ENCODE peak calls at places on chromosome 22, in five cellular contexts. Z, K, T, M and S are unnamed samples. For H3K4me1, the result is how much of the 10 kb centered on the place peaks cover.

GRCh38 chr22:45290410-45290936 is 5.7 kb downstream of the UPK3A start:
- DNase-seq in Z (no peak), T (no peak), K (no peak), M (no peak), S (no peak)

GRCh38 chr22:37632174-37633081 is 7.0 kb upstream of the SH3BP1 start:
- DNase-seq in Z (no peak), M (no peak), K (no peak), T (no peak), S (peak)

GRCh38 chr22:36933629-36934028 is 20.2 kb downstream of the CSF2RB start:
- DNase-seq in M (no peak), T (no peak), Z (no peak), K (no peak), S (no peak)

GRCh38 chr22:48368975-48369525 is 1458.6 kb downstream of the BRD1 start:
- DNase-seq in T (no peak), M (no peak), K (no peak), Z (no peak), S (no peak)

GRCh38 chr22:18060646-18061620 is 16.9 kb upstream of the PEX26 start:
- DNase-seq in Z (no peak), K (peak), T (no peak), M (no peak), S (no peak)

GRCh38 chr22:44710474-44711235 is 8.7 kb downstream of the PRR5 start:
- DNase-seq in T (no peak), M (peak), Z (no peak), K (no peak), S (no peak)

GRCh38 chr22:38193580-38193979 is 8.2 kb upstream of the MAFF start:
- DNase-seq in Z (no peak), T (no peak), K (no peak), M (no peak), S (no peak)

GRCh38 chr22:42397332-42398246 is 34.6 kb downstream of the NFAM1 start:
- DNase-seq in M (peak), T (peak), K (no peak), Z (peak), S (no peak)

GRCh38 chr22:46914481-46914880 is 152.0 kb downstream of the TBC1D22A start:
- DNase-seq in Z (no peak), K (no peak), T (no peak), M (no peak), S (no peak)

GRCh38 chr22:37260939-37261338 is 16.9 kb upstream of the RAC2 start:
- DNase-seq in Z (no peak), K (peak), M (peak), T (peak), S (peak)

GRCh38 chr22:45263790-45264269 is 20.9 kb upstream of the UPK3A start:
- DNase-seq in Z (peak), M (peak), K (peak), T (peak), S (peak)

GRCh38 chr22:37048133-37048532 is 3.4 kb upstream of the KCTD17 start:
- DNase-seq in M (no peak), T (no peak), Z (no peak), K (peak), S (no peak)

GRCh38 chr22:41127447-41127846 is 35.1 kb downstream of the EP300 start:
- DNase-seq in T (no peak), K (no peak), Z (no peak), M (no peak), S (no peak)

GRCh38 chr22:30941363-30941740 is 27.2 kb downstream of the MORC2 start:
- DNase-seq in M (no peak), T (no peak), K (no peak), Z (no peak), S (no peak)

GRCh38 chr22:48596111-48596860 is 1231.4 kb downstream of the BRD1 start:
- DNase-seq in Z (no peak), T (no peak), M (no peak), K (no peak), S (no peak)

GRCh38 chr22:38835888-38836301 is 7.9 kb downstream of the NPTXR start:
- DNase-seq in M (no peak), K (peak), T (no peak), Z (no peak), S (no peak)

GRCh38 chr22:37022483-37023337 is 3.2 kb downstream of the MPST start:
- DNase-seq in M (no peak), K (no peak), T (no peak), Z (no peak), S (no peak)

GRCh38 chr22:38718414-38718813 is 12.7 kb downstream of the GTPBP1 start:
- DNase-seq in M (no peak), T (no peak), K (peak), Z (peak), S (no peak)

GRCh38 chr22:48429621-48430020 is 1398.1 kb downstream of the BRD1 start:
- DNase-seq in K (no peak), Z (no peak), M (no peak), T (no peak), S (no peak)

GRCh38 chr22:43823911-43824665 is 12.0 kb upstream of the EFCAB6 start:
- DNase-seq in Z (no peak), T (no peak), K (no peak), M (no peak), S (no peak)

GRCh38 chr22:41910050-41910598 is 4.8 kb downstream of the SHISA8 start:
- DNase-seq in Z (no peak), K (peak), M (no peak), T (no peak), S (peak)

GRCh38 chr22:48351376-48352085 is 1476.1 kb downstream of the BRD1 start:
- DNase-seq in K (no peak), T (no peak), Z (no peak), M (no peak), S (no peak)

GRCh38 chr22:47859891-47860290 is 1097.4 kb downstream of the TBC1D22A start:
- DNase-seq in Z (no peak), T (no peak), M (no peak), K (no peak), S (no peak)

GRCh38 chr22:31857247-31857646 is 87.1 kb upstream of the YWHAH start:
- DNase-seq in M (no peak), K (no peak), T (no peak), Z (no peak), S (no peak)

GRCh38 chr22:48578138-48579034 is 1249.3 kb downstream of the BRD1 start:
- DNase-seq in T (no peak), M (no peak), K (no peak), Z (no peak), S (no peak)

GRCh38 chr22:44557064-44557748 is 59.2 kb upstream of the RTL6 start:
- DNase-seq in M (no peak), K (no peak), Z (no peak), T (no peak), S (no peak)

GRCh38 chr22:22197993-22198402 is 46.6 kb upstream of the VPREB1 start:
- DNase-seq in Z (no peak), T (no peak), K (no peak), M (peak), S (no peak)

GRCh38 chr22:38871360-38872171 is 450 bp downstream of the CBX6 start:
- DNase-seq in T (no peak), K (peak), M (peak), Z (no peak), S (peak)

GRCh38 chr22:21444701-21445436 is 22.3 kb upstream of the TMEM191C start:
- DNase-seq in T (no peak), K (no peak), M (no peak), Z (peak), S (no peak)

GRCh38 chr22:23697031-23697970 is 6.5 kb downstream of the RGL4 start:
- DNase-seq in T (no peak), M (no peak), K (no peak), Z (no peak), S (no peak)

GRCh38 chr22:43867839-43868652 is 5.7 kb upstream of the SULT4A1 start:
- DNase-seq in K (peak), M (peak), Z (peak), T (peak), S (peak)

GRCh38 chr22:22928666-22929380 is 41.2 kb downstream of the IGLL5 start:
- DNase-seq in M (peak), T (no peak), K (peak), Z (peak), S (no peak)

GRCh38 chr22:31092161-31092560 is 11.0 kb downstream of the SMTN start:
- DNase-seq in K (no peak), T (no peak), M (no peak), Z (no peak), S (no peak)

GRCh38 chr22:35894937-35895708 is 133.5 kb downstream of the RBFOX2 start:
- DNase-seq in T (peak), M (peak), Z (no peak), K (peak), S (peak)

GRCh38 chr22:23067691-23068090 is 2.6 kb upstream of the GNAZ start:
- DNase-seq in K (no peak), T (no peak), Z (peak), M (peak), S (no peak)

GRCh38 chr22:37529652-37530345 is 10.6 kb upstream of the CARD10 start:
- DNase-seq in K (no peak), M (no peak), Z (no peak), T (no peak), S (no peak)

GRCh38 chr22:26806445-26807170 is 149.2 kb downstream of the MIAT start:
- DNase-seq in T (no peak), K (no peak), M (no peak), Z (no peak), S (no peak)

GRCh38 chr22:37148031-37148651 is 1.6 kb downstream of the IL2RB start:
- DNase-seq in T (no peak), Z (no peak), K (no peak), M (no peak), S (no peak)

GRCh38 chr22:28936200-28936599 is 52.8 kb downstream of the ZNRF3 start:
- DNase-seq in M (no peak), T (no peak), K (no peak), Z (no peak), S (no peak)
- H3K4me1 ChIP-seq in M (under half), T (under half), K (under half), Z (under half), S (under half)

DNA sequence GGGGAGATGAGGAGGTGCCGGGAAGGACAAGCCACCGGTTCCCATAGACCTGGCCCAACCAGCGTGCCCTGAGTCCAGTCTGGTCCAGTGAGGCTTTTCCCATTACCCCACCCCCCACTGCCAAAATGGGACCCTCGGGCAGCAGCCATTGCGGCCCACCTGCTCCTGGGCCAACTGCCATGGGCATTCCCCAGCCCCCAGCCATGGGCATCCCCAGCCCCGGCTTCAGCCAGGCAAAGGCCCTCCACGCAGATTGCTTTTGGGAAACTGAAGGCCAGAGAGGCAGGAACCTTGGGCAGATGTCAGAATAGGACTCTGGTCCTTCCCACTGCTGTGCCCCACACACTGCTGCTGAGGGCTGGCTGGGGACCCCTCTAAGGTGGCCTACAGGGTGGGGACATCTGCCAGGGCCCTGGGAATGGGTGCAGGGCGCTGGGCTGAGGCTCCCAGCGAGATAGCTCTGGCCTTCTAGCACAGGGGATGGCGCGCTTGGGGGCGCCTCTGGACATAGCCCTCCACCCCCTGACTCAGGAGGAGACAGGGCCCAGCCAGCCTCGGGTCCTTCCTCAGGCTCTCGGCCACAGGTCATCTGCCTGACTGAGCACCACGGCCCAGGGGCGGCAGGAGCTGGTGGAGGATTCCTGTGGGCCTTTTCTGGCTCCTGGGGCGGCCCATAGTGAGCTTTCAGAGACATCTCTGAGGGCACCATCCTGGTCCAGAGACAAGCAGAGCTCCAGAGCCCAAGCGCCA is 4.9 kb downstream of the PIM3 start:
- DNase-seq in K (no peak), Z (peak), M (no peak), T (no peak), S (peak)
- H3K4me1 ChIP-seq in K (half or more), Z (under half), M (under half), T (half or more), S (under half)

GRCh38 chr22:39994566-39995345 is at the start of gene FAM83F:
- DNase-seq in Z (peak), T (no peak), M (no peak), K (no peak), S (peak)

GRCh38 chr22:39995346-39996252 is 845 bp downstream of the FAM83F start:
- DNase-seq in K (no peak), T (no peak), Z (peak), M (no peak), S (peak)

GRCh38 chr22:39996732-39997131 is 2.0 kb downstream of the FAM83F start:
- DNase-seq in M (no peak), Z (no peak), K (no peak), T (no peak), S (no peak)

GRCh38 chr22:39992088-39992826 is 2.5 kb upstream of the FAM83F start:
- DNase-seq in M (no peak), Z (no peak), T (no peak), K (no peak), S (no peak)

DNA sequence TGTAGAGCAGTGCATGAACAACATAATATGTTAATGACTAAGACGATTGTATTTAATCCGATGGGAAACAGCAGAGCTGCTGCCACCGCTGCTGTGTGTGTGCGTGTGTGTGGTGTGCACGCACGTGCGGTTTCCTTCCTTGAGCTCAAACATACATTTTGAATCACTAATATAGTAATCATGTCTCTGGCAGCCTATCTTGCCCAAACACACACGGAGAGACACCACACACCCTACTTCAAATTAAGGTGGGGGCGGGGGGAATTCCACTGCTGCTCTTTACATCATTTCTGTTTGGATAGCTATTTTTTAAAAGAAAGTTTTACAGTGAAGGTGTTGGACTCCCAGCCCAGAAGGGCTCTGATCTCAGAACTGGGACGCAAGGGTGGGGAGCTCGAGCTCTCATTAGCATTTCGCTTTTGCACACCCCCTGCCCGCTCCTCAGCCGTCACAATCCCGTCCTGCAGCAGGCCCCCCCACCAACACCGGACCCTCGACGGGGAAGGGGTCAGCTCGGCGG is 648 bp upstream of the FAM83F start:
- DNase-seq in T (no peak), Z (no peak), K (no peak), M (no peak), S (no peak)
- H3K4me1 ChIP-seq in T (under half), Z (under half), K (under half), M (under half), S (under half)

GRCh38 chr22:27872488-27872887 is 46.6 kb downstream of the PITPNB start:
- DNase-seq in Z (no peak), K (no peak), T (no peak), M (no peak), S (no peak)
- H3K4me1 ChIP-seq in Z (half or more), K (under half), T (under half), M (under half), S (under half)

DNA sequence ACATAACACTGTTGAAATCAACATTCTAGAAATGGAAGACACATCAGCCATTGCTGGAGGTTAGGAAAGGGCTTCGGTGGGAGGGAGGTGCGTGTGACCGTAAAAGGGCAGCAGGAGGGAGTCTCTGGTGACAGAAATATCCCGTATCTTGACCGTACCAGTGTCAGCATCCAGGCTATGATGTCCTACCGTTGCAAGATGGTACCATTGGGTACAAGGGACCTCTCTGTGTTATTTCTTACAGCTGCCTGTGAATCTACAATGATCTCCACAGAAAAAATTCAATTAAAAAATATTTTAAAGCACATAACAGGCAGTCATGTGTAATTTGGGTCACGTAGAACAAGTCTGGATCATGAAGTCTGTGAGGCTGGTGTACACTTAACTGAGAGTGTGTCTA is 27.4 kb upstream of the SEPTIN5 start:
- DNase-seq in K (no peak), T (no peak), M (no peak), Z (no peak), S (no peak)
- H3K4me1 ChIP-seq in K (under half), T (under half), M (under half), Z (under half), S (under half)